ENCODE peak calls at places on chromosome 12, in four cellular contexts. I is GM06990, F is nephron progenitor cell, U is lower lobe of right lung. Q is an unnamed sample.

GRCh38 chr12:104990950-104991349 is 4.8 kb downstream of the NOPCHAP1 start:
- DNase-seq in I (no peak), F (no peak), U (no peak), Q (no peak)

GRCh38 chr12:83042441-83043215 is 355.9 kb downstream of the TMTC2 start:
- DNase-seq in I (no peak), F (no peak), U (no peak), Q (no peak)

GRCh38 chr12:108565976-108566375 is 3.6 kb downstream of the ISCU start:
- DNase-seq in I (peak), F (no peak), U (peak), Q (no peak)

GRCh38 chr12:56955631-56956256 is 1.7 kb downstream of the RDH16 start:
- DNase-seq in I (no peak), F (no peak), U (no peak), Q (no peak)

GRCh38 chr12:110073049-110073831 is 24.9 kb upstream of the C12orf76 start:
- DNase-seq in I (peak), F (no peak), U (peak), Q (no peak)

GRCh38 chr12:23795494-23795893 is 154.0 kb downstream of the SOX5 start:
- DNase-seq in I (no peak), F (no peak), U (no peak), Q (no peak)

GRCh38 chr12:88417531-88417930 is 162.7 kb downstream of the KITLG start:
- DNase-seq in I (no peak), F (no peak), U (no peak), Q (no peak)

GRCh38 chr12:117347588-117347987 is 13.8 kb downstream of the NOS1 start:
- DNase-seq in I (no peak), F (no peak), U (no peak), Q (no peak)

GRCh38 chr12:22230280-22230794 is 104.2 kb downstream of the ST8SIA1 start:
- DNase-seq in I (no peak), F (no peak), U (no peak), Q (no peak)

GRCh38 chr12:51630256-51630880 is 39.3 kb downstream of the SCN8A start:
- DNase-seq in I (no peak), F (no peak), U (no peak), Q (no peak)

GRCh38 chr12:46915082-46915481 is 89.3 kb upstream of the SLC38A4 start:
- DNase-seq in I (no peak), F (no peak), U (no peak), Q (no peak)

GRCh38 chr12:131604146-131604844 is 106.6 kb upstream of the SFSWAP start:
- DNase-seq in I (peak), F (peak), U (no peak), Q (no peak)

GRCh38 chr12:43540474-43540873 is 11.5 kb downstream of the ADAMTS20 start:
- DNase-seq in I (no peak), F (no peak), U (no peak), Q (no peak)

GRCh38 chr12:62660763-62661162 is 194.1 kb downstream of the MON2 start:
- DNase-seq in I (no peak), F (no peak), U (no peak), Q (no peak)

GRCh38 chr12:104384141-104384880 is 72.4 kb upstream of the CHST11 start:
- DNase-seq in I (no peak), F (no peak), U (no peak), Q (no peak)

GRCh38 chr12:121165316-121165715 is 32.6 kb downstream of the P2RX7 start:
- DNase-seq in I (no peak), F (no peak), U (no peak), Q (no peak)

GRCh38 chr12:67025543-67026114 is 243.5 kb upstream of the CAND1 start:
- DNase-seq in I (no peak), F (peak), U (no peak), Q (peak)
- TF ChIP-seq CTCF in I (peak), F (peak), U (peak), Q (peak)

DNA sequence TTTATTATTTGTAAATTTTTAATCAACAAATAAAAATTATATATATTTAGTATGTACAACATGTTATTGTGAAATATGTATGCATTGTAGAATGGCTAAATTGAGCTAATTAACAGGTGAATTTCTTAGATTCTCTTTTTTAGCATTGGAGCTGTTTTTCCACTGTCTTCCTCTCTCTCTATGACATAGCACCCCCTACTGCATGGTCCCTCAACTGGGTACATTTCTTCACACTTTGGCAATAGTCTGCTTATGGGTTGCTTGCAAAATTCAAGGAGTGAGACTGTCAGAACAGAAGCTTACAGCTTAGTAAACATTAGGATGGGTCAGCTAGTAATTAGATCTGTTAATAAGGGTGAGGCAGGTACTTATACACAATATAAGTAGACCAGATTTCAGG is 658.5 kb upstream of the MGAT4C start:
- DNase-seq in I (no peak), F (peak), U (no peak), Q (peak)
- TF ChIP-seq CTCF in I (no peak), F (peak), U (no peak), Q (peak)

GRCh38 chr12:111687255-111687654 is 1.4 kb downstream of the ACAD10 start:
- DNase-seq in I (no peak), F (no peak), U (no peak), Q (no peak)
- TF ChIP-seq CTCF in I (peak), F (no peak), U (no peak), Q (no peak)

GRCh38 chr12:93127582-93128331 is 198.7 kb upstream of the EEA1 start:
- DNase-seq in I (no peak), F (no peak), U (peak), Q (no peak)
- TF ChIP-seq CTCF in I (no peak), F (no peak), U (peak), Q (no peak)

DNA sequence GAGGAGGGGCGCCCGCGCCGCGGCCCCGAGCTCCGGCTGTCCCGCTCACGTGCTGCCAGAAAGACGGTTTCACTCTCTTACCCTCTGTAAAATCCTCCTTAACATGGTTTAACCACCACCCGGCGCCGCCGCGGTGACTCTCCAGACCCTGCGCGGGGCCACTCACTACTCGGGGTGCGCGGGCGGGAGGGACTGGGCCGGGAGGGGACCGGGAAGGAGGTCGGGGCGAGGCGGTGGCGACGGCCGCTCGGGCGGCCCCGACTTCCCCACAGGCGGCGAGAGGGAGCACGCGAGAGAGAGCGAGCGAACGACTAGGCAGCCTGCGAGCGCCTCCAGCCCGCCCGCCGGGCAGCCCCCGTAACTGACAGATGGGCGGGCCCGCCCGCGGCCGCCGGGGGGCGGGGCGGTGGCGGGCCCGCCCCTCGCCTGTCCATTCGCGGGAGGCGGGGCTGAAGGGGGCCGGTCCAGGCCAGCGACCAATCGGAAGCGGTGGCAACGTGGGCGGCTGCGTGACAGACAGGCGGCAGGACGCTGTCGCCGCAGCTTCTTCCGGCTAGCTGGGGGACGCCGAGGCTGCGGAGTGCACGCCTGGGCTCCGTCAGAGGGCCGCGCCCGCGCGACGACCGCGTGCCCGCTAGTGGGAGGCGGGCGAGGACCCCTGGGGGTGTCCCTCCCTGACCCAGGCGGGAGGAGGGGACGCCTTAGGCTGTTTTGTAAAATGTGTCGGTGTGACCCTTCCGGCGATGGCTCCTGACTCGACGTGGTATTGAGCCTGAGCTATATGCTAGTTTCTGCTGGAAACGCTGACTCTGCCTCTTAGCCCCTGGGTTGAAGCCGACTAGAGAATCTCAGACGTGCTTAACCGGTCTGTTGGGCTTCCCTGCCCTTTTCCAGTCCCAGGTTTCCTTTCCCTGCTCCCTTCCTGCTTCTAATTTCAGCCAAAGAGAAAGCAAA is at the start of gene EEA1:
- DNase-seq in I (peak), F (peak), U (peak), Q (peak)
- TF ChIP-seq CTCF in I (no peak), F (no peak), U (peak), Q (peak)